ENCODE peak calls at places on chromosomes 7 and 10, in eight cellular contexts. Q, P, N, H, Y, Z, D and T are unnamed samples.

GRCh38 chr10:1123198-1123597 is 67.0 kb downstream of the WDR37 start:
- DNase-seq in H (no peak), P (no peak), N (no peak), D (no peak), Z (no peak), Y (no peak), Q (no peak), T (no peak)

GRCh38 chr7:294440-295154 is 4.6 kb downstream of the FOXL3 start:
- DNase-seq in Q (no peak), Y (peak; percentile 34), P (peak; percentile 51), N (no peak), Z (no peak), D (no peak), H (no peak), T (no peak)

GRCh38 chr7:98745722-98746318 is 124.0 kb downstream of the TMEM130 start:
- DNase-seq in N (peak; percentile 61), D (peak; percentile 80), Y (peak; percentile 81), P (peak; percentile 79), Z (peak; percentile 52), H (no peak), Q (no peak), T (peak; percentile 8)

GRCh38 chr7:50595538-50596102 is 30.4 kb upstream of the DDC start:
- DNase-seq in H (no peak), Z (no peak), Q (no peak), Y (peak; percentile 67), N (peak; percentile 27), P (no peak), D (peak; percentile 63), T (peak; percentile 7)

GRCh38 chr10:35470535-35470934 is 134.2 kb downstream of the CCNY start:
- DNase-seq in N (no peak), D (no peak), Z (no peak), P (no peak), H (no peak), Q (no peak), Y (peak; percentile 60), T (no peak)

GRCh38 chr7:101562531-101563197 is 66.4 kb downstream of the MYL10 start:
- DNase-seq in P (peak; percentile 5), Z (no peak), Q (no peak), D (no peak), Y (peak; percentile 70), H (no peak), N (no peak), T (no peak)

GRCh38 chr7:5380350-5381210 is 43.1 kb downstream of the TNRC18 start:
- DNase-seq in Y (no peak), N (no peak), D (no peak), Q (no peak), H (no peak), P (no peak), Z (no peak), T (no peak)

GRCh38 chr7:144826248-144826647 is 9.6 kb downstream of the TPK1 start:
- DNase-seq in D (no peak), Z (no peak), Q (no peak), Y (no peak), P (no peak), H (no peak), N (no peak), T (no peak)

GRCh38 chr10:130500251-130501000 is 364.2 kb downstream of the GLRX3 start:
- DNase-seq in Z (no peak), Y (no peak), Q (no peak), P (no peak), N (no peak), H (no peak), D (no peak), T (no peak)

GRCh38 chr7:4809091-4809591 is 33.7 kb downstream of the AP5Z1 start:
- DNase-seq in H (no peak), N (no peak), Y (peak; percentile 58), Q (no peak), P (no peak), D (no peak), Z (no peak), T (peak; percentile 57)

GRCh38 chr7:96388166-96388565 is 66.3 kb upstream of the SLC25A13 start:
- DNase-seq in Y (no peak), H (no peak), N (peak; percentile 45), Q (no peak), Z (no peak), D (peak; percentile 14), P (no peak), T (no peak)

GRCh38 chr10:42961776-42962119 is 115.1 kb upstream of the RET start:
- DNase-seq in D (no peak), N (no peak), Z (no peak), P (peak; percentile 1), H (no peak), Y (no peak), Q (no peak), T (no peak)

GRCh38 chr10:43958071-43958432 is 309.4 kb upstream of the ZNF32 start:
- DNase-seq in H (no peak), Q (no peak), N (no peak), D (no peak), Y (no peak), Z (no peak), P (no peak), T (no peak)

GRCh38 chr7:30863694-30864011 is 48.0 kb upstream of the AQP1 start:
- DNase-seq in Q (no peak), Y (no peak), Z (no peak), D (no peak), P (no peak), N (no peak), H (no peak), T (no peak)

GRCh38 chr10:127338391-127339108 is 142.2 kb upstream of the INSYN2A start:
- DNase-seq in D (no peak), N (no peak), H (no peak), Z (no peak), Q (no peak), P (no peak), Y (no peak), T (no peak)

GRCh38 chr7:96034940-96035727 is 262.8 kb downstream of the DYNC1I1 start:
- DNase-seq in Z (no peak), Y (no peak), H (no peak), P (no peak), D (no peak), Q (no peak), N (no peak), T (no peak)

GRCh38 chr10:25758041-25758457 is 176.0 kb upstream of the MYO3A start:
- DNase-seq in P (no peak), Y (peak; percentile 50), Q (no peak), H (no peak), D (peak; percentile 61), Z (no peak), N (peak; percentile 44), T (peak; percentile 11)

GRCh38 chr7:129213828-129214227 is 11.0 kb upstream of the AHCYL2 start:
- DNase-seq in Z (peak; percentile 17), H (no peak), Y (peak; percentile 78), N (peak; percentile 51), D (peak; percentile 100), P (no peak), Q (no peak), T (peak; percentile 93)

GRCh38 chr7:148994576-148994975 is 33.7 kb downstream of the PDIA4 start:
- DNase-seq in Y (no peak), D (no peak), H (no peak), Q (no peak), N (no peak), Z (no peak), P (no peak), T (no peak)